ENCODE peak calls at places on chromosomes 6 and 20, in four cellular contexts. One of them, this sample, is unnamed.

GRCh38 chr6:105713474-105714118 is 310.7 kb upstream of the PREP start:
- DNase-seq in A549: peak
- DNase-seq in suprapubic skin: no peak
- DNase-seq in body of pancreas: no peak
- DNase-seq in this sample: no peak

GRCh38 chr6:23655502-23655901 is 470.5 kb upstream of the NRSN1 start:
- DNase-seq in suprapubic skin: no peak
- DNase-seq in A549: no peak
- DNase-seq in body of pancreas: no peak
- DNase-seq in this sample: no peak

GRCh38 chr20:61603715-61604114 is 351.7 kb downstream of the CDH4 start:
- DNase-seq in body of pancreas: no peak
- DNase-seq in suprapubic skin: no peak
- DNase-seq in A549: no peak
- DNase-seq in this sample: no peak

GRCh38 chr20:53403029-53403428 is 190.6 kb downstream of the ZNF217 start:
- DNase-seq in A549: no peak
- DNase-seq in body of pancreas: no peak
- DNase-seq in suprapubic skin: no peak
- DNase-seq in this sample: no peak

GRCh38 chr6:22892452-22892851 is 323.1 kb downstream of the HDGFL1 start:
- DNase-seq in A549: peak
- DNase-seq in suprapubic skin: no peak
- DNase-seq in body of pancreas: peak
- DNase-seq in this sample: no peak

GRCh38 chr20:42026599-42026998 is 408.4 kb upstream of the CHD6 start:
- DNase-seq in body of pancreas: no peak
- DNase-seq in A549: no peak
- DNase-seq in suprapubic skin: no peak
- DNase-seq in this sample: no peak

GRCh38 chr6:125604257-125604656 is 145.2 kb upstream of the HEY2 start:
- DNase-seq in body of pancreas: no peak
- DNase-seq in A549: no peak
- DNase-seq in suprapubic skin: no peak
- DNase-seq in this sample: no peak

GRCh38 chr6:108166664-108167448 is 1.0 kb downstream of the NR2E1 start:
- DNase-seq in body of pancreas: no peak
- DNase-seq in A549: no peak
- DNase-seq in suprapubic skin: no peak
- DNase-seq in this sample: no peak

GRCh38 chr6:148311849-148312669 is 30.6 kb upstream of the SASH1 start:
- DNase-seq in body of pancreas: no peak
- DNase-seq in suprapubic skin: no peak
- DNase-seq in A549: no peak
- DNase-seq in this sample: no peak

GRCh38 chr6:151881231-151881630 is 73.7 kb downstream of the ESR1 start:
- DNase-seq in body of pancreas: no peak
- DNase-seq in suprapubic skin: no peak
- DNase-seq in A549: no peak
- DNase-seq in this sample: no peak

GRCh38 chr6:22774129-22774528 is 204.8 kb downstream of the HDGFL1 start:
- DNase-seq in body of pancreas: no peak
- DNase-seq in A549: no peak
- DNase-seq in suprapubic skin: no peak
- DNase-seq in this sample: no peak

GRCh38 chr6:41428402-41428994 is 93.1 kb downstream of the NCR2 start:
- DNase-seq in suprapubic skin: no peak
- DNase-seq in A549: no peak
- DNase-seq in body of pancreas: no peak
- DNase-seq in this sample: no peak

GRCh38 chr6:21259660-21260059 is 333.9 kb upstream of the SOX4 start:
- DNase-seq in A549: no peak
- DNase-seq in suprapubic skin: no peak
- DNase-seq in body of pancreas: no peak
- DNase-seq in this sample: no peak

GRCh38 chr6:114344216-114344970 is 1.6 kb upstream of the HS3ST5 start:
- DNase-seq in suprapubic skin: no peak
- DNase-seq in A549: no peak
- DNase-seq in body of pancreas: no peak
- DNase-seq in this sample: no peak

GRCh38 chr6:76814496-76815458 is 648.5 kb downstream of the HTR1B start:
- DNase-seq in A549: no peak
- DNase-seq in body of pancreas: peak
- DNase-seq in suprapubic skin: no peak
- DNase-seq in this sample: no peak

GRCh38 chr20:18879262-18879661 is 65.7 kb downstream of the SCP2D1 start:
- DNase-seq in body of pancreas: no peak
- DNase-seq in suprapubic skin: no peak
- DNase-seq in A549: peak
- DNase-seq in this sample: no peak

GRCh38 chr20:61140576-61140975 is 111.5 kb upstream of the CDH4 start:
- DNase-seq in body of pancreas: no peak
- DNase-seq in A549: no peak
- DNase-seq in suprapubic skin: no peak
- DNase-seq in this sample: no peak

GRCh38 chr20:52448513-52448912 is 256.9 kb upstream of the ZFP64 start:
- DNase-seq in A549: no peak
- DNase-seq in body of pancreas: no peak
- DNase-seq in suprapubic skin: no peak
- DNase-seq in this sample: no peak

GRCh38 chr20:10286356-10286755 is 67.7 kb downstream of the SNAP25 start:
- DNase-seq in body of pancreas: no peak
- DNase-seq in A549: no peak
- DNase-seq in suprapubic skin: no peak
- DNase-seq in this sample: no peak

GRCh38 chr20:22305391-22305790 is 279.0 kb downstream of the FOXA2 start:
- DNase-seq in body of pancreas: no peak
- DNase-seq in suprapubic skin: no peak
- DNase-seq in A549: no peak
- DNase-seq in this sample: no peak

GRCh38 chr6:14731638-14732037 is 514.2 kb upstream of the JARID2 start:
- DNase-seq in suprapubic skin: no peak
- DNase-seq in A549: no peak
- DNase-seq in body of pancreas: no peak
- DNase-seq in this sample: no peak

GRCh38 chr6:31478186-31478950 is 19.6 kb upstream of the MICB start:
- DNase-seq in suprapubic skin: peak
- DNase-seq in body of pancreas: no peak
- DNase-seq in A549: no peak
- DNase-seq in this sample: no peak

GRCh38 chr20:34938466-34939163 is 17.0 kb downstream of the GSS start:
- DNase-seq in suprapubic skin: no peak
- DNase-seq in A549: no peak
- DNase-seq in body of pancreas: peak
- DNase-seq in this sample: peak
- TF ChIP-seq POLR2A in suprapubic skin: no peak
- TF ChIP-seq POLR2A in A549: no peak
- TF ChIP-seq POLR2A in body of pancreas: no peak
- TF ChIP-seq POLR2A in this sample: no peak

GRCh38 chr6:168877821-168878282 is 375.8 kb downstream of the THBS2 start:
- DNase-seq in A549: peak
- DNase-seq in suprapubic skin: no peak
- DNase-seq in body of pancreas: peak
- DNase-seq in this sample: no peak
- TF ChIP-seq POLR2A in A549: no peak
- TF ChIP-seq POLR2A in suprapubic skin: no peak
- TF ChIP-seq POLR2A in body of pancreas: no peak
- TF ChIP-seq POLR2A in this sample: no peak

DNA sequence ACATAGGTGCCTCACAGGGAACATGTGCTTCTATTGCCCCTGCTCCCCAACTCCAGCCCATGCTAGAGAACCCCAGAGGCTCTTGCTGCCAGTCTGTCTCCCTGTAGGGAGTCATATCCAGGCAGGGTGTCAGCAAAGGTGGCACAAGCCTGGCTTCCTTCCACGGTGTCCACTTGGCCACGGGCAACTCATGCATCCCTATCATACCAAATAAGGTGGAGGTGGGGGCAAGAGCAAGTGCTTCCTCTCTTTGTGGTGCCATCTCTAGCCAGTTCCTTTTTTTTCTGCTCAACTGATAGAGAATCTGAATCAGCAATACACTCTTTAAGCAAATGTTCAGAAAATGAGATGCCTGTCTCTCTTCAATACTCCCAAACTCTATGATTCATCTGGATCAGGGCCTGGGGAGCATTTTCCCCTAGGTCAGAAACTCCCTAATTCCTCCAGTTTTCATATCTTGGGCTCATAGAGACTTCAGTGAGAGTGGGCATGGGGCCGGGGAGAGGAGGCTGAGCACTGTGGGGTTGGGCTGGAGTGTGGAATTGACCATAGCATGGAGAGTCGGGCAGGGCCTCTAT is 105.1 kb upstream of the GPR6 start:
- DNase-seq in body of pancreas: no peak
- DNase-seq in A549: no peak
- DNase-seq in suprapubic skin: no peak
- DNase-seq in this sample: no peak
- TF ChIP-seq POLR2A in body of pancreas: no peak
- TF ChIP-seq POLR2A in A549: no peak
- TF ChIP-seq POLR2A in suprapubic skin: no peak
- TF ChIP-seq POLR2A in this sample: no peak

GRCh38 chr6:45679631-45680030 is 301.9 kb upstream of the SUPT3H start:
- DNase-seq in A549: no peak
- DNase-seq in suprapubic skin: no peak
- DNase-seq in body of pancreas: no peak
- DNase-seq in this sample: no peak
- TF ChIP-seq POLR2A in A549: no peak
- TF ChIP-seq POLR2A in suprapubic skin: no peak
- TF ChIP-seq POLR2A in body of pancreas: no peak
- TF ChIP-seq POLR2A in this sample: no peak

DNA sequence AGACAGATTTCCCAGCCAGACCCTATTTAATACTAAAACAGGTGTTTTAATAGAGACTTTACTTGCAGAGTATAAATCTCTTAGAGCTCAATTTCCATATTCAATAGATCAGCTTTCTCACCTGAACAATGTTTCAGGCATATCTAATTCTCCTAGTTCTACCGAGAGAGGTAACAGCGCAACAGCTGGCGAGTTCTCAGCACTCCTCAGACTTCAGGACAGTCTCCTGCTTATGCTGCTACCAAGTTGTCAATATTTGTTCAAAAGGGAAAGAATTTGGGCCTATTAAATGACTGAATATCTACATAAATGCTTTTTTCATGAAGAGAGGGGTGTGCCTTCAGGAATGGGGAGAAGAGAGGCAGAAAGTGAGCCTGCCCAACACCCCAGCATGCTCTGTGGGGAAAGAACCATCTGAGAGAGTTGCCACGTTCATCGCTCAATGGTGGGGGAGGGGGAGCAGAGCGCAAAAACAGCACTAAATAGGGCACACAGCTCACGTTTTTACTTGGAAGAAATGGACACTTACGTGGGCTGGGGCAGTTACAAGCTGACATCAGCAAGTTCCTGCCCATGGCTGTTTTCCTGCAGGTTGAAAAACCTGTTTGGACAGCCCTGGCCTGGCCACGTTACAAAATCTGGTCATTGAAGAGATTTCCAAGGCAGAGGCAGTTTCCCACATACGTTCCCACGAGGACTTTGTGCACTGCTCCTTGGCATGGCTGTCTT is 38.0 kb downstream of the EZR start:
- DNase-seq in body of pancreas: peak
- DNase-seq in A549: no peak
- DNase-seq in suprapubic skin: peak
- DNase-seq in this sample: no peak
- TF ChIP-seq POLR2A in body of pancreas: peak
- TF ChIP-seq POLR2A in A549: no peak
- TF ChIP-seq POLR2A in suprapubic skin: no peak
- TF ChIP-seq POLR2A in this sample: no peak

GRCh38 chr6:7479801-7480266 is 61.6 kb upstream of the DSP start:
- DNase-seq in suprapubic skin: no peak
- DNase-seq in A549: peak
- DNase-seq in body of pancreas: peak
- DNase-seq in this sample: no peak
- TF ChIP-seq POLR2A in suprapubic skin: no peak
- TF ChIP-seq POLR2A in A549: no peak
- TF ChIP-seq POLR2A in body of pancreas: no peak
- TF ChIP-seq POLR2A in this sample: no peak

This sample was measured in erythroblast.